ENCODE peak calls at places on chromosome 13, in six cellular contexts. O is SK-N-SH, J is K562, B is HCT116, R is H1, N is GM12878. D is an unnamed sample.

GRCh38 chr13:46354143-46355087 is 32.6 kb downstream of the RUBCNL start:
- DNase-seq in O (no peak), J (no peak), B (peak), R (no peak), N (peak), D (no peak)

GRCh38 chr13:50375792-50376191 is 360.5 kb downstream of the KCNRG start:
- DNase-seq in O (no peak), J (no peak), B (no peak), R (no peak), N (no peak), D (no peak)

GRCh38 chr13:28611654-28612131 is 47.2 kb upstream of the POMP start:
- DNase-seq in O (no peak), J (peak), B (no peak), R (no peak), N (no peak), D (no peak)

GRCh38 chr13:99656092-99656745 is 154.9 kb downstream of the TM9SF2 start:
- DNase-seq in O (peak), J (peak), B (peak), R (peak), N (peak), D (peak)

GRCh38 chr13:35716186-35716585 is 239.7 kb upstream of the MAB21L1 start:
- DNase-seq in O (no peak), J (no peak), B (no peak), R (no peak), N (no peak), D (no peak)

GRCh38 chr13:25992076-25992475 is 59.7 kb downstream of the SHISA2 start:
- DNase-seq in O (no peak), J (no peak), B (no peak), R (no peak), N (no peak), D (no peak)

GRCh38 chr13:23599083-23599925 is 29.1 kb downstream of the TNFRSF19 start:
- DNase-seq in O (no peak), J (no peak), B (no peak), R (peak), N (no peak), D (no peak)

GRCh38 chr13:36357692-36358091 is 11.5 kb upstream of the SPART start:
- DNase-seq in O (no peak), J (no peak), B (no peak), R (no peak), N (no peak), D (no peak)

GRCh38 chr13:98334620-98335205 is 157.6 kb upstream of the RNF113B start:
- DNase-seq in O (no peak), J (no peak), B (no peak), R (no peak), N (no peak), D (no peak)

GRCh38 chr13:39036212-39036611 is 1.7 kb downstream of the PROSER1 start:
- DNase-seq in O (no peak), J (no peak), B (no peak), R (no peak), N (no peak), D (no peak)

GRCh38 chr13:36352350-36352749 is 6.2 kb upstream of the SPART start:
- DNase-seq in O (no peak), J (no peak), B (no peak), R (no peak), N (no peak), D (no peak)

GRCh38 chr13:95480131-95480545 is 72.4 kb upstream of the CLDN10 start:
- DNase-seq in O (no peak), J (no peak), B (no peak), R (no peak), N (peak), D (no peak)

GRCh38 chr13:113874579-113875428 is 10.9 kb upstream of the GAS6 start:
- DNase-seq in O (no peak), J (no peak), B (no peak), R (no peak), N (no peak), D (no peak)

GRCh38 chr13:28320209-28320608 is 174.7 kb downstream of the FLT1 start:
- DNase-seq in O (no peak), J (no peak), B (no peak), R (no peak), N (no peak), D (no peak)

GRCh38 chr13:51639171-51639570 is 54.9 kb downstream of the WDFY2 start:
- DNase-seq in O (no peak), J (no peak), B (no peak), R (no peak), N (no peak), D (no peak)

GRCh38 chr13:39509616-39510015 is 93.4 kb downstream of the LHFPL6 start:
- DNase-seq in O (no peak), J (no peak), B (no peak), R (no peak), N (no peak), D (no peak)

GRCh38 chr13:28100149-28101121 is at the start of gene FLT3:
- DNase-seq in O (peak), J (peak), B (peak), R (peak), N (no peak), D (peak)

GRCh38 chr13:68345963-68346362 is 1115.8 kb upstream of the PCDH9 start:
- DNase-seq in O (no peak), J (no peak), B (no peak), R (no peak), N (no peak), D (no peak)
- TF ChIP-seq JUND in O (no peak), J (no peak), B (no peak), R (no peak), N (no peak), D (no peak)

GRCh38 chr13:69291292-69291906 is 816.2 kb upstream of the ATXN8OS start:
- DNase-seq in O (no peak), J (no peak), B (no peak), R (no peak), N (no peak), D (no peak)

GRCh38 chr13:69292789-69293425 is 814.7 kb upstream of the ATXN8OS start:
- DNase-seq in O (no peak), J (no peak), B (no peak), R (no peak), N (no peak), D (no peak)

DNA sequence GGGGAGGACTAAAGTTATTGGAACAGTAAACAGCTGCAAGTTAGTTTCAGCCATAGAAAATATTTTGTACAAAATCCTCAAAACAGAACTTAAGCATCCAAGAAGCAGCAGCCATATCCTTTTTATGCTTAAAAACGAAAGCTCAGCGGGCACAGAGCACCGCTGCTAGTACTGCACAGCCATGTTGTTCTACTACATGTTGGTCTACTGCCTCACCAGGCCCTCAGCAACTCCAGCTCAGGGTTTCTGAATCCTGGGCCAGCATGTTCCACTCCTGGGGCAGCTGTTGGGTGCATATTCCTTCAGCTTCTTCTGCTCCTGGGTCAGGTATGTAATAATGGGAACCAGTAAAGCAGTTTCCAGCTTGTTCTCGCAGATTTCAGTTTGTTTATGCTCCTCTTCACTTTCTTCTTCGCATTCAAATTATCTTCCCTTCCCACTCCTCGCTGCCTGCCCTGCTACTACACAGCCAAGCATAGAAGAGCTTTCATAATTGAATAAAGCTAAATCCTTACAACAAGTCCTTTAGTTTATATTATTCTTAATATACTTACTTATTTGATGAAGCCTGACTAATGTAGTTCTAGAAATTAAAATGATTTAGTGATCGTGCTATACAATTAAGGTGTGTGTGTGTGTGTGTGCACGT is 820.5 kb upstream of the ATXN8OS start:
- DNase-seq in O (no peak), J (no peak), B (no peak), R (no peak), N (no peak), D (no peak)
- TF ChIP-seq JUND in O (no peak), J (no peak), B (no peak), R (no peak), N (no peak), D (no peak)

GRCh38 chr13:30109471-30110135 is 197.7 kb downstream of the KATNAL1 start:
- DNase-seq in O (no peak), J (no peak), B (no peak), R (no peak), N (no peak), D (no peak)

GRCh38 chr13:30113531-30113930 is 193.8 kb downstream of the KATNAL1 start:
- DNase-seq in O (no peak), J (no peak), B (no peak), R (no peak), N (no peak), D (no peak)

GRCh38 chr13:30112602-30113435 is 194.5 kb downstream of the KATNAL1 start:
- DNase-seq in O (peak), J (peak), B (peak), R (peak), N (no peak), D (peak)

GRCh38 chr13:30110301-30111070 is 196.9 kb downstream of the KATNAL1 start:
- DNase-seq in O (no peak), J (no peak), B (no peak), R (no peak), N (no peak), D (no peak)

GRCh38 chr13:30111810-30112209 is 195.5 kb downstream of the KATNAL1 start:
- DNase-seq in O (no peak), J (peak), B (no peak), R (no peak), N (no peak), D (no peak)
- TF ChIP-seq JUND in O (no peak), J (no peak), B (no peak), R (no peak), N (no peak), D (no peak)

GRCh38 chr13:81927347-81927746 is 1586.4 kb upstream of the SPRY2 start:
- DNase-seq in O (no peak), J (no peak), B (no peak), R (no peak), N (no peak), D (peak)

DNA sequence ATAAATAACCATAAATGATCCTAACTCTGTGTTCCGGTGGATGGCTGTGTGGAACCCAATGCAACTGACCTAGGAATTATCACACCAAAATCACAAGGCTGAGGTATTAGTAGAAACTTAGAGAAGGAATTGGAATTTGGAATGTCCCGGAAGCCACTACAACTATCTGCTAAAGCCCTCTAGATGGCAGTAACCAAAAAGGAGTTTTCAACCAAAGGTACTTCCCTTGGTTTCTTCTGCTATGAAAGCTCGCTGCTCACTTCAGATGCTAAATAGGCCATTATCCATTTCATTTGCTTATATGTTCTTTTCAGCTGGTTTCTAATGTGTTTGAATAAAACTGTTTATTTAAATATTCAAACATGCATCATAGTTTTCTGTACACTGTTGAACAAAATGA is 1589.1 kb upstream of the SPRY2 start:
- DNase-seq in O (peak), J (no peak), B (no peak), R (no peak), N (no peak), D (peak)
- TF ChIP-seq JUND in O (no peak), J (no peak), B (no peak), R (no peak), N (no peak), D (no peak)

GRCh38 chr13:32147193-32147592 is 115.6 kb downstream of the FRY start:
- DNase-seq in O (no peak), J (no peak), B (no peak), R (no peak), N (no peak), D (no peak)

GRCh38 chr13:32153056-32153455 is 121.5 kb downstream of the FRY start:
- DNase-seq in O (no peak), J (no peak), B (no peak), R (no peak), N (no peak), D (no peak)

GRCh38 chr13:32150794-32151193 is 119.2 kb downstream of the FRY start:
- DNase-seq in O (no peak), J (no peak), B (no peak), R (no peak), N (no peak), D (no peak)

GRCh38 chr13:32147976-32148375 is 116.4 kb downstream of the FRY start:
- DNase-seq in O (no peak), J (no peak), B (no peak), R (no peak), N (no peak), D (no peak)

DNA sequence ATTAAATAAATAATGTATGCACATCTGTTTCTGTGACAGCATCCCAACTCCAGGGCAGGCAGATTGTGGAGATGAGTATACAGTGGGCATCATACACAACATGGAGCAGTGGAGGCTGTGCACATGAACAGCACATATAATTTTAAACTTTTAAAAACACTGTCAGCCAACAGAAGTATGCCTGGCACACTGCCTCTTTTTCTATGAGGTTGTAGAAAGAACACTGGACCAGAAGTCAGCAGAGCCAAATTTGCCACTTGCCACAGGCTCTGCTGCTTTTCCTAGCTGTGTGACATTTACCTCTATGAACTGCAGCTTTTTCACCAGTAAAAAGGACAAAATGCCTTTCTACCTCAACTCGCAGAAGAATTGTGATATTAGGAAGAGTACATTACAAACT is 118.7 kb downstream of the FRY start:
- DNase-seq in O (no peak), J (no peak), B (no peak), R (no peak), N (no peak), D (no peak)
- TF ChIP-seq JUND in O (no peak), J (no peak), B (no peak), R (no peak), N (no peak), D (no peak)

DNA sequence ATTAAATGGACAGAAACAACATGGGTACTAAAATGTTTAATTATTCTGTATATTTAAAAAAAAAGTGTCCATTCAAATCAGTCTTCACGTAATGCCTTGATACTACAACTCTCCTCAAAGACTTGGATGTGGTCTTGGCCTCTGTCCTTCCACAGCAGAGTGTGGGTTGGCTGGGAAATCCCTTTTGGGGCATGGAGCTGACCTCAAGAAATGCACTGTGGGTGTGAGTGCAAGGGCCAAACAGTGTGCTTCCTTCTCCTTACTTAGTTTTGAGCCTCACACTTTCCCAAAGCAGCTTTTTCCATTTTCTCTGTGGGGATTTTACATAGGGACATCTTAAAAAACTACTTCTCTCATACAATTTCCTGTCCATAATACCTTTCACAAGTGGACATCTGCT is 607.4 kb downstream of the EFNB2 start:
- DNase-seq in O (no peak), J (no peak), B (no peak), R (no peak), N (no peak), D (no peak)
- TF ChIP-seq JUND in O (no peak), J (no peak), B (no peak), R (no peak), N (no peak), D (no peak)

GRCh38 chr13:94384217-94384905 is 95.1 kb downstream of the DCT start:
- DNase-seq in O (no peak), J (no peak), B (no peak), R (no peak), N (no peak), D (no peak)
- TF ChIP-seq JUND in O (no peak), J (no peak), B (no peak), R (no peak), N (no peak), D (no peak)

GRCh38 chr13:44932171-44932849 is 57.0 kb downstream of the NUFIP1 start:
- DNase-seq in O (no peak), J (no peak), B (no peak), R (no peak), N (no peak), D (no peak)

GRCh38 chr13:44932850-44933251 is 56.4 kb downstream of the NUFIP1 start:
- DNase-seq in O (no peak), J (no peak), B (no peak), R (no peak), N (no peak), D (no peak)

GRCh38 chr13:44929691-44930090 is 59.6 kb downstream of the NUFIP1 start:
- DNase-seq in O (no peak), J (no peak), B (no peak), R (no peak), N (no peak), D (no peak)

GRCh38 chr13:44930280-44930679 is 59.0 kb downstream of the NUFIP1 start:
- DNase-seq in O (no peak), J (no peak), B (no peak), R (no peak), N (no peak), D (no peak)

DNA sequence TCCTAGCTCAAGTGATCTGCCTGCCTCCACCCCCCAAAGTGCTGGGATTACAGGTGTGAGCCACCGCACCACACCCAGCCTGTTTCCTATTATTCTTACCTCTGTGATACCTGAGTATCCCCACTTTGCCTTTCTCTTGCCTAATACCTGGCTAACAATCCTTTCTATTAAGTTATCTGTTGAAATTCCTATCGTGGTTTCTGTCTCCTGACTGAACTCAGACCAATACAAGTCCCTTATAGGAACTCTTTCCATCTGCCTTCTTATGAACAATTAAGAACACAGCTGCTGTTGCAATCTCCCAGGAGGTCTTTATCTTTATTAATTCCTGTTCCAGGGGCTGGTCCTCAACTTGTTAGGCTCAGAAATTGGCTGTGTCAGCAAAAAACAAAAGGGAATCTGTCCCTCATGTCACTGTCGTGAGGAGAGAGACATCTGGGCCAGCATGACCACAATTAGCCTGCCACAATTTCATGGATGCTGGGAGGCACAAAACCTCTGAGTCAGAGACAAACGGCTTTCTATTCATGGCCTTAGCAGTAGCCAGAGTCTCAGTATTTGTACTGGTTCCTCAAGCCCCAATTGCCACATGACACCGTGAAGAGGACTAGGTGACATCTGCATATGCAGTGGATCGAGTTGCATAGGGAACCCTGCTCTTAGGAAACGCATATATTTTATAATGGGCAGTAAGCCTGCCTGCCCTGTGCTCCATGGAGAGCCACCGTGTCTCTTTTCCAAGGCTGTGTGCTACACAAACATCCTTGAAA is 58.2 kb downstream of the NUFIP1 start:
- DNase-seq in O (no peak), J (no peak), B (no peak), R (no peak), N (no peak), D (no peak)
- TF ChIP-seq JUND in O (no peak), J (no peak), B (no peak), R (no peak), N (no peak), D (no peak)